ENCODE peak calls at places on chromosomes 12 and 14, in four cellular contexts. Q is GM12878; V is left ventricle myocardium inferior; M is CD4-positive, alpha-beta memory T cell. O is an unnamed sample.

GRCh38 chr14:52840916-52841315 is 49.5 kb upstream of the GNPNAT1 start:
- DNase-seq in Q (no peak), V (no peak), M (no peak), O (no peak)

GRCh38 chr12:32535260-32535999 is 136.1 kb downstream of the FGD4 start:
- DNase-seq in Q (no peak), V (peak), M (no peak), O (no peak)

GRCh38 chr12:96061864-96062453 is 26.6 kb upstream of the LTA4H start:
- DNase-seq in Q (peak), V (peak), M (peak), O (peak)

GRCh38 chr12:61546296-61546695 is 713.9 kb upstream of the USP15 start:
- DNase-seq in Q (no peak), V (no peak), M (no peak), O (no peak)

GRCh38 chr12:13171921-13172859 is 24.3 kb upstream of the EMP1 start:
- DNase-seq in Q (no peak), V (no peak), M (no peak), O (no peak)

GRCh38 chr14:54600685-54601084 is 33.8 kb downstream of the SAMD4A start:
- DNase-seq in Q (no peak), V (no peak), M (no peak), O (no peak)

GRCh38 chr14:104111301-104112112 is 26.0 kb downstream of the ASPG start:
- DNase-seq in Q (no peak), V (peak), M (no peak), O (no peak)

GRCh38 chr12:113987261-113988063 is 21.3 kb upstream of the RBM19 start:
- DNase-seq in Q (no peak), V (no peak), M (no peak), O (no peak)

GRCh38 chr14:95953111-95953724 is 76.6 kb downstream of the TUNAR start:
- DNase-seq in Q (no peak), V (no peak), M (no peak), O (no peak)

GRCh38 chr14:41299924-41300323 is 306.8 kb upstream of the LRFN5 start:
- DNase-seq in Q (no peak), V (no peak), M (no peak), O (no peak)

GRCh38 chr14:97878727-97879126 is 1081.5 kb downstream of the VRK1 start:
- DNase-seq in Q (no peak), V (peak), M (peak), O (no peak)

GRCh38 chr12:105674871-105675699 is 344.6 kb downstream of the C12orf75 start:
- DNase-seq in Q (no peak), V (no peak), M (no peak), O (no peak)

GRCh38 chr14:100526057-100526456 is 61.2 kb downstream of the BEGAIN start:
- DNase-seq in Q (no peak), V (peak), M (no peak), O (no peak)

GRCh38 chr12:86117711-86118110 is 138.5 kb downstream of the MGAT4C start:
- DNase-seq in Q (no peak), V (no peak), M (no peak), O (no peak)

GRCh38 chr14:58082491-58083098 is 69.4 kb downstream of the ARMH4 start:
- DNase-seq in Q (no peak), V (no peak), M (no peak), O (no peak)

GRCh38 chr14:105364100-105364708 is 34.1 kb upstream of the TEX22 start:
- DNase-seq in Q (no peak), V (peak), M (peak), O (peak)

GRCh38 chr12:48285751-48286650 is 64.7 kb downstream of the ZNF641 start:
- DNase-seq in Q (no peak), V (no peak), M (peak), O (peak)

GRCh38 chr14:64444984-64445845 is 20.1 kb upstream of the AKAP5 start:
- DNase-seq in Q (peak), V (no peak), M (peak), O (no peak)

GRCh38 chr14:104795781-104796681 is 483 bp upstream of the AKT1 start:
- DNase-seq in Q (no peak), V (peak), M (peak), O (peak)

GRCh38 chr14:59317782-59318505 is 129.5 kb downstream of the DAAM1 start:
- DNase-seq in Q (no peak), V (no peak), M (no peak), O (no peak)

GRCh38 chr12:63064080-63064479 is 86.9 kb downstream of the AVPR1A start:
- DNase-seq in Q (no peak), V (no peak), M (no peak), O (no peak)

GRCh38 chr12:121697093-121697698 is 15.4 kb upstream of the TMEM120B start:
- DNase-seq in Q (no peak), V (no peak), M (peak), O (peak)

GRCh38 chr12:123997908-123998307 is 24.9 kb downstream of the ZNF664 start:
- DNase-seq in Q (no peak), V (no peak), M (no peak), O (no peak)

GRCh38 chr12:123995023-123995422 is 22.0 kb downstream of the ZNF664 start:
- DNase-seq in Q (no peak), V (no peak), M (no peak), O (no peak)

GRCh38 chr12:123997033-123997822 is 24.2 kb downstream of the ZNF664 start:
- DNase-seq in Q (no peak), V (no peak), M (no peak), O (no peak)

GRCh38 chr12:123998344-123998941 is 25.4 kb downstream of the ZNF664 start:
- DNase-seq in Q (no peak), V (no peak), M (no peak), O (no peak)

GRCh38 chr12:123996581-123996980 is 23.6 kb downstream of the ZNF664 start:
- DNase-seq in Q (no peak), V (no peak), M (no peak), O (no peak)
- H3K27ac ChIP-seq in Q (no peak), V (no peak), M (no peak), O (no peak)

GRCh38 chr14:61780125-61780524 is 17.9 kb downstream of the SNAPC1 start:
- DNase-seq in Q (no peak), V (no peak), M (peak), O (peak)
- H3K4me3 ChIP-seq in Q (no peak), V (no peak), M (no peak), O (no peak)

GRCh38 chr12:54538136-54538700 is 11.2 kb upstream of the PDE1B start:
- DNase-seq in Q (no peak), V (no peak), M (no peak), O (no peak)

GRCh38 chr12:54529581-54529980 is 19.8 kb upstream of the PDE1B start:
- DNase-seq in Q (no peak), V (no peak), M (no peak), O (no peak)

GRCh38 chr12:54535474-54535873 is 13.9 kb upstream of the PDE1B start:
- DNase-seq in Q (no peak), V (no peak), M (no peak), O (no peak)
- H3K27ac ChIP-seq in Q (no peak), V (no peak), M (no peak), O (peak)

GRCh38 chr14:101878222-101879211 is 85.9 kb upstream of the DYNC1H1 start:
- DNase-seq in Q (no peak), V (no peak), M (no peak), O (no peak)

GRCh38 chr14:101879212-101880015 is 85.0 kb upstream of the DYNC1H1 start:
- DNase-seq in Q (no peak), V (no peak), M (no peak), O (no peak)

GRCh38 chr14:101877766-101878165 is 86.6 kb upstream of the DYNC1H1 start:
- DNase-seq in Q (no peak), V (no peak), M (no peak), O (no peak)

GRCh38 chr14:101881426-101881825 is 82.9 kb upstream of the DYNC1H1 start:
- DNase-seq in Q (no peak), V (no peak), M (no peak), O (no peak)

GRCh38 chr14:101880016-101880297 is 84.4 kb upstream of the DYNC1H1 start:
- DNase-seq in Q (no peak), V (no peak), M (no peak), O (no peak)
- H3K4me3 ChIP-seq in Q (no peak), V (no peak), M (no peak), O (no peak)

DNA sequence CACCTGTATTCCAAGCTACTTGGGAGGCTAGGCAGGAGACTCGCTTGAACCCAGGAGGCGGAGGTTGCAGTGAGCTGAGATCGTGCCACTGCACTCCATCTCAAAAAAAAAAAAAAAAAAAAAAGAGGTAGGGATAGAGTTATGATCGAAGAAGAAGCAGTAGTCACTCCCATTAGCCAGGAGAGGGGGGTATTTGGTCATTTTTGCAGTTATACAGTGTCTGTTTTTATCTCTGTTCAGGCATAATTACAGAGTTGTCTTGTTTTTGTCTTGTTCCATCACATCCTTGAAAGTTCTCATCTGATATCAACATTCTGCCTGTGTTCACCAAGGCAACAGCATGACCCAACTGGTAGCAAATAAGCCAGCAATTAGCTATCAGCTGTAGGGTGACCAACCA is 98.5 kb upstream of the TMPO start:
- DNase-seq in Q (no peak), V (no peak), M (no peak), O (no peak)
- H3K27ac ChIP-seq in Q (no peak), V (peak), M (no peak), O (no peak)